ENCODE peak calls at places on chromosomes 12 and 14, in six cellular contexts. One of them, this sample, is unnamed.

GRCh38 chr14:92039073-92039719 is 663 bp downstream of the TRIP11 start:
- DNase-seq in tibial artery: peak
- DNase-seq in cardiac muscle cell: peak
- DNase-seq in endothelial cell of umbilical vein: peak
- DNase-seq in BJ: peak
- DNase-seq in fibroblast of lung: peak
- DNase-seq in this sample: peak

GRCh38 chr14:55837467-55837866 is 257.5 kb downstream of the KTN1 start:
- DNase-seq in cardiac muscle cell: no peak
- DNase-seq in endothelial cell of umbilical vein: no peak
- DNase-seq in BJ: no peak
- DNase-seq in tibial artery: no peak
- DNase-seq in fibroblast of lung: no peak
- DNase-seq in this sample: no peak

GRCh38 chr12:120388711-120389431 is 19.9 kb upstream of the MSI1 start:
- DNase-seq in cardiac muscle cell: peak
- DNase-seq in endothelial cell of umbilical vein: no peak
- DNase-seq in tibial artery: no peak
- DNase-seq in BJ: no peak
- DNase-seq in fibroblast of lung: no peak
- DNase-seq in this sample: no peak

GRCh38 chr12:1777798-1778197 is 42.6 kb upstream of the LRTM2 start:
- DNase-seq in fibroblast of lung: peak
- DNase-seq in tibial artery: no peak
- DNase-seq in endothelial cell of umbilical vein: no peak
- DNase-seq in BJ: peak
- DNase-seq in cardiac muscle cell: no peak
- DNase-seq in this sample: no peak

GRCh38 chr12:120751389-120751788 is 25.8 kb downstream of the ACADS start:
- DNase-seq in BJ: no peak
- DNase-seq in tibial artery: no peak
- DNase-seq in cardiac muscle cell: no peak
- DNase-seq in endothelial cell of umbilical vein: no peak
- DNase-seq in fibroblast of lung: no peak
- DNase-seq in this sample: no peak

GRCh38 chr12:120110550-120111501 is 5.7 kb downstream of the RAB35 start:
- DNase-seq in endothelial cell of umbilical vein: no peak
- DNase-seq in BJ: no peak
- DNase-seq in cardiac muscle cell: no peak
- DNase-seq in tibial artery: peak
- DNase-seq in fibroblast of lung: no peak
- DNase-seq in this sample: no peak

GRCh38 chr12:52223411-52224039 is 9.5 kb upstream of the KRT7 start:
- DNase-seq in tibial artery: no peak
- DNase-seq in BJ: no peak
- DNase-seq in cardiac muscle cell: no peak
- DNase-seq in fibroblast of lung: no peak
- DNase-seq in endothelial cell of umbilical vein: no peak
- DNase-seq in this sample: no peak

GRCh38 chr12:67539946-67540345 is 108.6 kb upstream of the DYRK2 start:
- DNase-seq in tibial artery: no peak
- DNase-seq in endothelial cell of umbilical vein: no peak
- DNase-seq in fibroblast of lung: peak
- DNase-seq in BJ: no peak
- DNase-seq in cardiac muscle cell: no peak
- DNase-seq in this sample: no peak

GRCh38 chr14:59582845-59583509 is 6.4 kb upstream of the CCDC175 start:
- DNase-seq in cardiac muscle cell: no peak
- DNase-seq in fibroblast of lung: no peak
- DNase-seq in BJ: no peak
- DNase-seq in endothelial cell of umbilical vein: no peak
- DNase-seq in tibial artery: no peak
- DNase-seq in this sample: peak

GRCh38 chr12:48012070-48012469 is 7.8 kb upstream of the COL2A1 start:
- DNase-seq in cardiac muscle cell: no peak
- DNase-seq in tibial artery: no peak
- DNase-seq in endothelial cell of umbilical vein: no peak
- DNase-seq in BJ: no peak
- DNase-seq in fibroblast of lung: no peak
- DNase-seq in this sample: no peak
- TF ChIP-seq CTCF in cardiac muscle cell: no peak
- TF ChIP-seq CTCF in tibial artery: no peak
- TF ChIP-seq CTCF in endothelial cell of umbilical vein: no peak
- TF ChIP-seq CTCF in BJ: no peak
- TF ChIP-seq CTCF in fibroblast of lung: no peak
- TF ChIP-seq CTCF in this sample: no peak

DNA sequence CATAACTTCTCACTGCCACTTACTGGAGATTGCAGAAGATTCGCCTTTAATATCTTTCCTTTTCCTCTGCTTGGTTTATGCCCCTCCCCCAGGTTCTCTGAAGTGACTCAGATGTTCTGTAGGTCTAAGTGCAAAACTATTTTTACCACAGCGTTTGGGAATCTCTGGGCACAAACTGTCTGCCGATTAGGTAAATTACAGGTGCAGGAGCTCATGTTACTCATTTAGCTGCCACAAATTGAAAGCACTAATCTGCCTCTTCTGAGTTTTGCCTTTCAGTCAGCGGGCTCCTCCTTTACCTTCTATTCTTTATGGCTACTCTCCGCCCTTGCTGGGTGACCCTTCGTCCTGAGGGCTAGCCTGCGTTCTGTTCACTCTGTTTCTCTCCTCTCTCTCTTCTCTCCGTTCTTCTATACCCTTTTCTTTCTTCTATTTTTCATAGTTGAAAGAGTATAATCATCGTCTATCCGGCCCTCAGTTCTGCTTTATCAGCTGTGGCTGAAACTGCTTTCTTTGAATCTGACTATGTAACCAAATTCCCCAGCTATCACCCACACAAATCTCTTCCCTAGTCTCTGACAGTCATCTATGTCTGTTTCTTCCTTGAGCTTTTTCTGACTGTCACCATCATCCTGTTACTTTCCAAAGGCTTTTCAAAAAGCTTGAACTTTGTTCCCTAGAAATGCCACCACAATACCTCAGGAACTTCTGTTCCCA is 4.4 kb upstream of the MYF6 start:
- DNase-seq in tibial artery: no peak
- DNase-seq in cardiac muscle cell: peak
- DNase-seq in BJ: peak
- DNase-seq in endothelial cell of umbilical vein: no peak
- DNase-seq in fibroblast of lung: peak
- DNase-seq in this sample: no peak
- H3K4me3 ChIP-seq in tibial artery: no peak
- H3K4me3 ChIP-seq in cardiac muscle cell: no peak
- H3K4me3 ChIP-seq in BJ: no peak
- H3K4me3 ChIP-seq in endothelial cell of umbilical vein: no peak
- H3K4me3 ChIP-seq in fibroblast of lung: peak
- H3K4me3 ChIP-seq in this sample: no peak

GRCh38 chr12:106942775-106943174 is 12.9 kb upstream of the TMEM263 start:
- DNase-seq in endothelial cell of umbilical vein: no peak
- DNase-seq in BJ: no peak
- DNase-seq in cardiac muscle cell: no peak
- DNase-seq in tibial artery: no peak
- DNase-seq in fibroblast of lung: no peak
- DNase-seq in this sample: no peak
- TF ChIP-seq CTCF in endothelial cell of umbilical vein: no peak
- TF ChIP-seq CTCF in BJ: no peak
- TF ChIP-seq CTCF in cardiac muscle cell: no peak
- TF ChIP-seq CTCF in tibial artery: no peak
- TF ChIP-seq CTCF in fibroblast of lung: no peak
- TF ChIP-seq CTCF in this sample: no peak

GRCh38 chr12:113467154-113467513 is 4.5 kb downstream of the LHX5 start:
- DNase-seq in tibial artery: no peak
- DNase-seq in endothelial cell of umbilical vein: no peak
- DNase-seq in cardiac muscle cell: peak
- DNase-seq in BJ: no peak
- DNase-seq in fibroblast of lung: no peak
- DNase-seq in this sample: no peak
- H3K4me3 ChIP-seq in tibial artery: peak
- H3K4me3 ChIP-seq in endothelial cell of umbilical vein: no peak
- H3K4me3 ChIP-seq in cardiac muscle cell: peak
- H3K4me3 ChIP-seq in BJ: peak
- H3K4me3 ChIP-seq in fibroblast of lung: peak
- H3K4me3 ChIP-seq in this sample: no peak

GRCh38 chr12:31903025-31903424 is 56.2 kb upstream of the RESF1 start:
- DNase-seq in cardiac muscle cell: no peak
- DNase-seq in endothelial cell of umbilical vein: no peak
- DNase-seq in fibroblast of lung: no peak
- DNase-seq in BJ: no peak
- DNase-seq in tibial artery: no peak
- DNase-seq in this sample: no peak

DNA sequence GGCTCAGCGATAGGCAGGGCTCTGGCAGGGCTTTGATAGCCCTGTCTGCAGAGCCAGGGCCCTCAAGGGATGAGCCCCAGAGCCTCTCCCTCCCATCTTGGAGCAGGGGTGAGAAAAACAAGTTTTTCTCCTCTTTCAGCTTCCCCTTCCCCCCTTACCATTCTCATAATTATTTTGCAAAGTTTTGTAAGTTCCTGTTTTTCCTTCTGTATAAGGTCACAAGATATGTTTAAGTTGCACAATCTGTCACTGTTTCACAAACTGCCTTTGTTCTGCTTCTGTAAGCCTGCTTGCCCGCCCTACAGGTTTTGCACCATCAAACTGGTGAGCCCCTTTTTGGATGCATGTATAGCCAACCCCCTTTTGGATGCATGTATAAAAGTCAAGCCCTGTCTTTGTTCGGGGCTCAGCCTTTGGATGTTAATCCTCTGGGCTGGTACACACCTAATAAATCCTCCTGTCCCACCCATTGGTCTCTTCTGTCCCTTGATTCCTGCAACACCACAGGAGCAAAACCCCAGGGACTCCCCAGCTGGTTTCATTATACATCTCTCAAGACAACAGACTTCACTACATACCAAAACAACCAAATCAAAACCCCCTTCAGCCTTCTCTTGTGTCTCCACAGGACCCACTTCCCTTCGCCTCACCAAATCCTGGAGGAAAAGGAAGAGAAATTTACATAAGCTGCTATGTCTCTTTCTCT is 52.5 kb upstream of the RESF1 start:
- DNase-seq in fibroblast of lung: no peak
- DNase-seq in BJ: no peak
- DNase-seq in cardiac muscle cell: no peak
- DNase-seq in tibial artery: no peak
- DNase-seq in endothelial cell of umbilical vein: no peak
- DNase-seq in this sample: no peak
- TF ChIP-seq CTCF in fibroblast of lung: no peak
- TF ChIP-seq CTCF in BJ: no peak
- TF ChIP-seq CTCF in cardiac muscle cell: no peak
- TF ChIP-seq CTCF in tibial artery: no peak
- TF ChIP-seq CTCF in endothelial cell of umbilical vein: no peak
- TF ChIP-seq CTCF in this sample: no peak

GRCh38 chr12:117139025-117139717 is 40.0 kb upstream of the TESC start:
- DNase-seq in BJ: no peak
- DNase-seq in fibroblast of lung: no peak
- DNase-seq in cardiac muscle cell: no peak
- DNase-seq in tibial artery: no peak
- DNase-seq in endothelial cell of umbilical vein: peak
- DNase-seq in this sample: no peak
- H3K4me3 ChIP-seq in BJ: no peak
- H3K4me3 ChIP-seq in fibroblast of lung: no peak
- H3K4me3 ChIP-seq in cardiac muscle cell: no peak
- H3K4me3 ChIP-seq in tibial artery: no peak
- H3K4me3 ChIP-seq in endothelial cell of umbilical vein: no peak
- H3K4me3 ChIP-seq in this sample: no peak

DNA sequence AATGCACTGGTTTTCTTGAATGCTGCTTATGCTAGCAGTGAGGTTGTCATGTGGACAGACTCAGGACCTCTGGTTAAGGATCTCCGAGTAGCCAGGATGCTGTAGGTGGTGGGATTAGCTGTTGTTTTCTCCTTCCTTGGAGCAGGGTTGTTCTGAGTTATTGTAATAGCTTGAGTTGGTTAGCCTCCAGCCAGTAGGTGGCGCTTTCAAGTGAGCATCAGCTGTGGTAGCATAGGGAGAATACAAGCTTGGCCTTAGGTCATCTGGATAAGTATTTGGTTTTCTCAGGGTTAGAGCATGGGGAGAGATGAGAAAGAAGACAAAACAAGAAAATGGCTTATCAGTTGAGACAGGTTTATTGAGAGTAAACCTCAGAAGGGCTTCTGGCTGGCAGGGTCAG is 299.7 kb upstream of the FBXO33 start:
- DNase-seq in cardiac muscle cell: no peak
- DNase-seq in endothelial cell of umbilical vein: no peak
- DNase-seq in fibroblast of lung: no peak
- DNase-seq in tibial artery: no peak
- DNase-seq in BJ: no peak
- DNase-seq in this sample: no peak
- TF ChIP-seq CTCF in cardiac muscle cell: no peak
- TF ChIP-seq CTCF in endothelial cell of umbilical vein: no peak
- TF ChIP-seq CTCF in fibroblast of lung: no peak
- TF ChIP-seq CTCF in tibial artery: no peak
- TF ChIP-seq CTCF in BJ: no peak
- TF ChIP-seq CTCF in this sample: peak

GRCh38 chr14:93703941-93704340 is 84.3 kb downstream of the PRIMA1 start:
- DNase-seq in tibial artery: no peak
- DNase-seq in fibroblast of lung: no peak
- DNase-seq in BJ: no peak
- DNase-seq in cardiac muscle cell: no peak
- DNase-seq in endothelial cell of umbilical vein: no peak
- DNase-seq in this sample: no peak
- H3K4me3 ChIP-seq in tibial artery: no peak
- H3K4me3 ChIP-seq in fibroblast of lung: no peak
- H3K4me3 ChIP-seq in BJ: no peak
- H3K4me3 ChIP-seq in cardiac muscle cell: no peak
- H3K4me3 ChIP-seq in endothelial cell of umbilical vein: no peak
- H3K4me3 ChIP-seq in this sample: no peak

GRCh38 chr14:52791204-52792096 is at the start of gene GNPNAT1:
- DNase-seq in tibial artery: peak
- DNase-seq in BJ: peak
- DNase-seq in fibroblast of lung: peak
- DNase-seq in endothelial cell of umbilical vein: peak
- DNase-seq in cardiac muscle cell: peak
- DNase-seq in this sample: peak
- TF ChIP-seq CTCF in tibial artery: no peak
- TF ChIP-seq CTCF in BJ: no peak
- TF ChIP-seq CTCF in fibroblast of lung: no peak
- TF ChIP-seq CTCF in endothelial cell of umbilical vein: no peak
- TF ChIP-seq CTCF in cardiac muscle cell: no peak
- TF ChIP-seq CTCF in this sample: no peak

GRCh38 chr12:114674201-114675047 is 9.6 kb downstream of the TBX3 start:
- DNase-seq in fibroblast of lung: no peak
- DNase-seq in BJ: no peak
- DNase-seq in tibial artery: no peak
- DNase-seq in cardiac muscle cell: no peak
- DNase-seq in endothelial cell of umbilical vein: no peak
- DNase-seq in this sample: no peak
- H3K4me3 ChIP-seq in fibroblast of lung: peak
- H3K4me3 ChIP-seq in BJ: peak
- H3K4me3 ChIP-seq in tibial artery: no peak
- H3K4me3 ChIP-seq in cardiac muscle cell: no peak
- H3K4me3 ChIP-seq in endothelial cell of umbilical vein: no peak
- H3K4me3 ChIP-seq in this sample: no peak